ENCODE peak calls at places on chromosomes 11 and 22, in five cellular contexts. Z is CD8-positive, alpha-beta T cell; P is omental fat pad; E is BJ; D is cardiac muscle cell. R is an unnamed sample.

GRCh38 chr22:36546092-36546804 is 17.3 kb upstream of the EIF3D start:
- DNase-seq in E (no peak), D (peak), P (no peak), Z (peak), R (peak)

GRCh38 chr11:59545179-59546020 is 34.1 kb downstream of the OR4D9 start:
- DNase-seq in D (peak), E (no peak), Z (no peak), P (no peak), R (no peak)

GRCh38 chr11:69086152-69086551 is 37.4 kb downstream of the TPCN2 start:
- DNase-seq in E (no peak), Z (no peak), P (no peak), D (no peak), R (no peak)

GRCh38 chr11:127639916-127640315 is 639.3 kb upstream of the KIRREL3 start:
- DNase-seq in D (no peak), Z (no peak), E (no peak), P (no peak), R (no peak)

GRCh38 chr22:40312050-40312449 is 34.2 kb upstream of the ADSL start:
- DNase-seq in E (no peak), P (no peak), Z (no peak), D (no peak), R (no peak)

GRCh38 chr11:7851391-7851790 is 54.6 kb upstream of the OR5P2 start:
- DNase-seq in Z (no peak), E (no peak), P (no peak), D (no peak), R (no peak)

GRCh38 chr22:24926849-24927579 is 19.5 kb downstream of the LHFPL7 start:
- DNase-seq in E (no peak), P (no peak), Z (no peak), D (peak), R (no peak)

GRCh38 chr22:37211075-37211852 is 1.0 kb downstream of the SSTR3 start:
- DNase-seq in D (peak), E (no peak), Z (no peak), P (no peak), R (no peak)

GRCh38 chr11:69192282-69192681 is 36.5 kb downstream of the SMIM38 start:
- DNase-seq in D (no peak), Z (no peak), E (no peak), P (no peak), R (no peak)

GRCh38 chr11:1669546-1670218 is 27.3 kb upstream of the KRTAP5-6 start:
- DNase-seq in Z (no peak), D (no peak), P (no peak), E (no peak), R (no peak)

GRCh38 chr11:396948-397548 is 3.0 kb downstream of the PKP3 start:
- DNase-seq in P (no peak), E (no peak), Z (peak), D (peak), R (no peak)

GRCh38 chr11:394034-394857 is at the start of gene PKP3:
- DNase-seq in E (no peak), D (peak), P (no peak), Z (no peak), R (no peak)

GRCh38 chr11:395866-396265 is 1.9 kb downstream of the PKP3 start:
- DNase-seq in D (no peak), P (no peak), E (no peak), Z (no peak), R (no peak)

GRCh38 chr11:394858-395655 is 1.0 kb downstream of the PKP3 start:
- DNase-seq in P (no peak), D (no peak), Z (no peak), E (no peak), R (no peak)

GRCh38 chr11:396511-396947 is 2.5 kb downstream of the PKP3 start:
- DNase-seq in D (peak), Z (no peak), E (no peak), P (no peak), R (no peak)
- TF ChIP-seq CTCF in D (peak), Z (no peak), E (peak), P (no peak), R (no peak)

GRCh38 chr11:100851584-100852152 is 164.6 kb downstream of the ARHGAP42 start:
- DNase-seq in D (no peak), E (no peak), Z (no peak), P (no peak), R (no peak)

GRCh38 chr11:100851129-100851528 is 164.0 kb downstream of the ARHGAP42 start:
- DNase-seq in P (no peak), Z (no peak), E (no peak), D (peak), R (no peak)

GRCh38 chr11:100860318-100860896 is 173.3 kb downstream of the ARHGAP42 start:
- DNase-seq in E (no peak), P (no peak), D (no peak), Z (no peak), R (no peak)

GRCh38 chr11:100857236-100858005 is 170.3 kb downstream of the ARHGAP42 start:
- DNase-seq in P (no peak), E (no peak), D (no peak), Z (no peak), R (no peak)

GRCh38 chr11:100855466-100856067 is 168.5 kb downstream of the ARHGAP42 start:
- DNase-seq in Z (no peak), E (no peak), P (no peak), D (peak), R (no peak)
- TF ChIP-seq CTCF in Z (no peak), E (peak), P (no peak), D (peak), R (peak)

GRCh38 chr11:10623797-10624761 is 55.6 kb upstream of the LYVE1 start:
- DNase-seq in P (no peak), E (no peak), D (peak), Z (no peak), R (no peak)
- TF ChIP-seq CTCF in P (no peak), E (peak), D (peak), Z (no peak), R (no peak)

GRCh38 chr22:41672780-41673509 is 15.7 kb downstream of the SNU13 start:
- DNase-seq in E (no peak), P (no peak), Z (no peak), D (no peak), R (no peak)
- TF ChIP-seq CTCF in E (peak), P (no peak), Z (no peak), D (peak), R (no peak)

GRCh38 chr22:42624551-42625106 is 9.9 kb upstream of the POLDIP3 start:
- DNase-seq in P (no peak), E (no peak), Z (no peak), D (no peak), R (no peak)

GRCh38 chr22:42625416-42625815 is 10.7 kb upstream of the POLDIP3 start:
- DNase-seq in P (no peak), E (no peak), Z (no peak), D (no peak), R (no peak)

GRCh38 chr22:42622061-42622710 is 7.5 kb upstream of the POLDIP3 start:
- DNase-seq in E (no peak), D (no peak), P (no peak), Z (no peak), R (no peak)

GRCh38 chr22:42623301-42623751 is 8.6 kb upstream of the POLDIP3 start:
- DNase-seq in Z (no peak), E (no peak), P (no peak), D (no peak), R (no peak)

GRCh38 chr22:42623756-42624446 is 9.2 kb upstream of the POLDIP3 start:
- DNase-seq in D (no peak), Z (no peak), P (no peak), E (no peak), R (no peak)
- TF ChIP-seq CTCF in D (no peak), Z (no peak), P (no peak), E (no peak), R (no peak)

GRCh38 chr11:34065505-34066203 is 14.1 kb downstream of the CAPRIN1 start:
- DNase-seq in E (no peak), P (no peak), Z (peak), D (no peak), R (no peak)
- TF ChIP-seq CTCF in E (no peak), P (no peak), Z (peak), D (no peak), R (no peak)

GRCh38 chr11:85810871-85811611 is at the start of gene SYTL2:
- DNase-seq in P (peak), E (no peak), Z (peak), D (peak), R (peak)
- TF ChIP-seq CTCF in P (no peak), E (no peak), Z (no peak), D (no peak), R (no peak)

DNA sequence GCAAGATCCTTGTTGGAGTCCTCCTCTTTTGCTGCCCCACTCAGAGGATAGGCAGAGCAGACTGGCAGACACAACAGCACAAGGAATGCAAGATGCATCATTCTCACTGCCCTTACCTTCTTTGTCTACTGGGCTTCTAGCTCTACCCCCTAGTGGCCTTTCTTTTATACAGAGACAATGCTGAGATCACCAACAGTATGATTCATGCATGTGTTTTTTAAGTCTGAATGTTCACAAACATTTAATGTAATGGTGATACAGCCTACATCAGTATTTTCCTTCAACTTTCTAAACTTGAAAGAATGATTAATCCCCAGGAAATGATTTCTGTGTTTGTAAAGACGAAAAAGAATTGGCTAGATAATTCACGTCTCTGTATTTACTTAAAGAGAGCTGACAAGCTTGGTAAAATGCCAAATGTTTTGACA is at the start of gene MMP10:
- DNase-seq in Z (no peak), D (peak), E (no peak), P (no peak), R (no peak)
- TF ChIP-seq CTCF in Z (no peak), D (peak), E (peak), P (no peak), R (no peak)

GRCh38 chr11:18012906-18013781 is at the start of gene SERGEF:
- DNase-seq in E (peak), D (peak), Z (peak), P (peak), R (peak)
- TF ChIP-seq CTCF in E (no peak), D (no peak), Z (peak), P (no peak), R (peak)

DNA sequence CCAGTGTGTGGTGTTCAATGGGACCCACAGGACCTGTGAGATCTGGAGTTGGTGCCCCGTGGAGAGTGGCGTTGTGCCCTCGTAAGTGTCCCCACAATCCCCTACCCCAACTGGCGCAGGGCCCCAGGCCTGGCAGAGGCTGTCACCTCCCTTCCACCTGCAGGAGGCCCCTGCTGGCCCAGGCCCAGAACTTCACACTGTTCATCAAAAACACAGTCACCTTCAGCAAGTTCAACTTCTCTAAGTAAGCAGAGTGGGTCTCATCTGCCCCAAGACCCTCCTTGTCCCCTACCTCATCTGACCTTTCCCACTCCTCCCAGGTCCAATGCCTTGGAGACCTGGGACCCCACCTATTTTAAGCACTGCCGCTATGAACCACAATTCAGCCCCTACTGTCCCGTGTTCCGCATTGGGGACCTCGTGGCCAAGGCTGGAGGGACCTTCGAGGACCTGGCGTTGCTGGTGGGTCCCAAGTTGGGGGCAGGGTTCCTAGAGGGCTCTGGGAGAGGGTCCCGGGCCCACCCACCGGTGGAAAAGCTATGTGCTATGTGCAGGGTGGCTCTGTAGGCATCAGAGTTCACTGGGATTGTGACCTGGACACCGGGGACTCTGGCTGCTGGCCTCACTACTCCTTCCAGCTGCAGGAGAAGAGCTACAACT is 8.1 kb downstream of the P2RX6 start:
- DNase-seq in Z (no peak), E (no peak), P (no peak), D (no peak), R (no peak)
- TF ChIP-seq CTCF in Z (no peak), E (no peak), P (no peak), D (no peak), R (no peak)